ENCODE peak calls at places on chromosomes 7 and 10, in seven cellular contexts. One of them, this sample, is unnamed.

GRCh38 chr7:22574756-22575517 is 74.9 kb upstream of the STEAP1B start:
- DNase-seq in heart right ventricle: no peak
- DNase-seq in brain microvascular endothelial cell: no peak
- DNase-seq in HCT116: no peak
- DNase-seq in Panc1: no peak
- DNase-seq in CD4-positive, alpha-beta T cell: no peak
- DNase-seq in astrocyte of the spinal cord: no peak
- DNase-seq in this sample: no peak

GRCh38 chr7:152678133-152678645 is 2.2 kb upstream of the XRCC2 start:
- DNase-seq in heart right ventricle: no peak
- DNase-seq in brain microvascular endothelial cell: no peak
- DNase-seq in HCT116: no peak
- DNase-seq in Panc1: no peak
- DNase-seq in CD4-positive, alpha-beta T cell: no peak
- DNase-seq in astrocyte of the spinal cord: no peak
- DNase-seq in this sample: no peak

GRCh38 chr7:40316176-40316575 is 181.4 kb downstream of the SUGCT start:
- DNase-seq in heart right ventricle: no peak
- DNase-seq in brain microvascular endothelial cell: no peak
- DNase-seq in HCT116: no peak
- DNase-seq in Panc1: no peak
- DNase-seq in CD4-positive, alpha-beta T cell: no peak
- DNase-seq in astrocyte of the spinal cord: no peak
- DNase-seq in this sample: no peak

GRCh38 chr7:93997868-93998267 is 6.3 kb downstream of the BET1 start:
- DNase-seq in heart right ventricle: no peak
- DNase-seq in brain microvascular endothelial cell: no peak
- DNase-seq in HCT116: no peak
- DNase-seq in Panc1: no peak
- DNase-seq in CD4-positive, alpha-beta T cell: no peak
- DNase-seq in astrocyte of the spinal cord: no peak
- DNase-seq in this sample: no peak

GRCh38 chr7:35596061-35596460 is 98.9 kb downstream of the HERPUD2 start:
- DNase-seq in heart right ventricle: peak; percentile 17
- DNase-seq in brain microvascular endothelial cell: peak; percentile 48
- DNase-seq in HCT116: no peak
- DNase-seq in Panc1: no peak
- DNase-seq in CD4-positive, alpha-beta T cell: no peak
- DNase-seq in astrocyte of the spinal cord: peak; percentile 70
- DNase-seq in this sample: no peak

GRCh38 chr7:8532116-8532515 is 98.7 kb downstream of the NXPH1 start:
- DNase-seq in heart right ventricle: no peak
- DNase-seq in brain microvascular endothelial cell: no peak
- DNase-seq in HCT116: no peak
- DNase-seq in Panc1: no peak
- DNase-seq in CD4-positive, alpha-beta T cell: no peak
- DNase-seq in astrocyte of the spinal cord: no peak
- DNase-seq in this sample: no peak

GRCh38 chr10:30820282-30820991 is 190.9 kb upstream of the LYZL2 start:
- DNase-seq in heart right ventricle: no peak
- DNase-seq in brain microvascular endothelial cell: peak; percentile 86
- DNase-seq in HCT116: no peak
- DNase-seq in Panc1: no peak
- DNase-seq in CD4-positive, alpha-beta T cell: no peak
- DNase-seq in astrocyte of the spinal cord: peak; percentile 90
- DNase-seq in this sample: no peak

GRCh38 chr7:38728145-38728544 is 97.0 kb upstream of the AMPH start:
- DNase-seq in heart right ventricle: no peak
- DNase-seq in brain microvascular endothelial cell: peak; percentile 14
- DNase-seq in HCT116: no peak
- DNase-seq in Panc1: no peak
- DNase-seq in CD4-positive, alpha-beta T cell: no peak
- DNase-seq in astrocyte of the spinal cord: peak; percentile 43
- DNase-seq in this sample: no peak

GRCh38 chr10:94496010-94496409 is 49.6 kb upstream of the HELLS start:
- DNase-seq in heart right ventricle: no peak
- DNase-seq in brain microvascular endothelial cell: peak; percentile 40
- DNase-seq in HCT116: no peak
- DNase-seq in Panc1: no peak
- DNase-seq in CD4-positive, alpha-beta T cell: no peak
- DNase-seq in astrocyte of the spinal cord: peak; percentile 30
- DNase-seq in this sample: no peak

GRCh38 chr10:11443468-11444147 is 167.8 kb downstream of the USP6NL start:
- DNase-seq in heart right ventricle: no peak
- DNase-seq in brain microvascular endothelial cell: no peak
- DNase-seq in HCT116: no peak
- DNase-seq in Panc1: no peak
- DNase-seq in CD4-positive, alpha-beta T cell: peak; percentile 15
- DNase-seq in astrocyte of the spinal cord: no peak
- DNase-seq in this sample: no peak

GRCh38 chr7:98286701-98287485 is 5.4 kb downstream of the BRI3 start:
- DNase-seq in heart right ventricle: no peak
- DNase-seq in brain microvascular endothelial cell: no peak
- DNase-seq in HCT116: no peak
- DNase-seq in Panc1: no peak
- DNase-seq in CD4-positive, alpha-beta T cell: no peak
- DNase-seq in astrocyte of the spinal cord: no peak
- DNase-seq in this sample: no peak

GRCh38 chr10:52318822-52319464 is 4.9 kb downstream of the DKK1 start:
- DNase-seq in heart right ventricle: no peak
- DNase-seq in brain microvascular endothelial cell: peak; percentile 82
- DNase-seq in HCT116: peak; percentile 93
- DNase-seq in Panc1: peak; percentile 92
- DNase-seq in CD4-positive, alpha-beta T cell: no peak
- DNase-seq in astrocyte of the spinal cord: peak; percentile 93
- DNase-seq in this sample: no peak

GRCh38 chr7:26365077-26365896 is 73.6 kb downstream of the SNX10 start:
- DNase-seq in heart right ventricle: peak; percentile 57
- DNase-seq in brain microvascular endothelial cell: peak; percentile 70
- DNase-seq in HCT116: peak; percentile 51
- DNase-seq in Panc1: peak; percentile 69
- DNase-seq in CD4-positive, alpha-beta T cell: peak; percentile 34
- DNase-seq in astrocyte of the spinal cord: peak; percentile 81
- DNase-seq in this sample: peak; percentile 80

GRCh38 chr7:38839846-38840245 is 69.1 kb downstream of the VPS41 start:
- DNase-seq in heart right ventricle: peak; percentile 48
- DNase-seq in brain microvascular endothelial cell: no peak
- DNase-seq in HCT116: no peak
- DNase-seq in Panc1: no peak
- DNase-seq in CD4-positive, alpha-beta T cell: no peak
- DNase-seq in astrocyte of the spinal cord: no peak
- DNase-seq in this sample: no peak

GRCh38 chr10:79219276-79219957 is 127.9 kb upstream of the PPIF start:
- DNase-seq in heart right ventricle: no peak
- DNase-seq in brain microvascular endothelial cell: no peak
- DNase-seq in HCT116: no peak
- DNase-seq in Panc1: no peak
- DNase-seq in CD4-positive, alpha-beta T cell: no peak
- DNase-seq in astrocyte of the spinal cord: no peak
- DNase-seq in this sample: no peak

GRCh38 chr10:68560201-68560915 is at the start of gene TET1:
- DNase-seq in heart right ventricle: peak; percentile 54
- DNase-seq in brain microvascular endothelial cell: peak; percentile 38
- DNase-seq in HCT116: peak; percentile 33
- DNase-seq in Panc1: no peak
- DNase-seq in CD4-positive, alpha-beta T cell: no peak
- DNase-seq in astrocyte of the spinal cord: no peak
- DNase-seq in this sample: peak; percentile 61

GRCh38 chr7:151459726-151460473 is 20.0 kb upstream of the CRYGN start:
- DNase-seq in heart right ventricle: peak; percentile 79
- DNase-seq in brain microvascular endothelial cell: peak; percentile 76
- DNase-seq in HCT116: peak; percentile 57
- DNase-seq in Panc1: peak; percentile 76
- DNase-seq in CD4-positive, alpha-beta T cell: no peak
- DNase-seq in astrocyte of the spinal cord: peak; percentile 88
- DNase-seq in this sample: no peak
- TF ChIP-seq CTCF in heart right ventricle: peak; percentile 54
- TF ChIP-seq CTCF in brain microvascular endothelial cell: peak; percentile 64
- TF ChIP-seq CTCF in HCT116: peak; percentile 21
- TF ChIP-seq CTCF in Panc1: no peak
- TF ChIP-seq CTCF in CD4-positive, alpha-beta T cell: no peak
- TF ChIP-seq CTCF in astrocyte of the spinal cord: peak; percentile 51
- TF ChIP-seq CTCF in this sample: no peak

GRCh38 chr7:134820295-134820694 is 40.9 kb downstream of the CALD1 start:
- DNase-seq in heart right ventricle: no peak
- DNase-seq in brain microvascular endothelial cell: no peak
- DNase-seq in HCT116: no peak
- DNase-seq in Panc1: no peak
- DNase-seq in CD4-positive, alpha-beta T cell: no peak
- DNase-seq in astrocyte of the spinal cord: no peak
- DNase-seq in this sample: no peak
- TF ChIP-seq CTCF in heart right ventricle: no peak
- TF ChIP-seq CTCF in brain microvascular endothelial cell: no peak
- TF ChIP-seq CTCF in HCT116: no peak
- TF ChIP-seq CTCF in Panc1: no peak
- TF ChIP-seq CTCF in CD4-positive, alpha-beta T cell: no peak
- TF ChIP-seq CTCF in astrocyte of the spinal cord: no peak
- TF ChIP-seq CTCF in this sample: no peak

GRCh38 chr7:103711413-103711812 is 265.4 kb upstream of the SLC26A5 start:
- DNase-seq in heart right ventricle: no peak
- DNase-seq in brain microvascular endothelial cell: no peak
- DNase-seq in HCT116: no peak
- DNase-seq in Panc1: no peak
- DNase-seq in CD4-positive, alpha-beta T cell: no peak
- DNase-seq in astrocyte of the spinal cord: no peak
- DNase-seq in this sample: no peak
- TF ChIP-seq CTCF in heart right ventricle: no peak
- TF ChIP-seq CTCF in brain microvascular endothelial cell: no peak
- TF ChIP-seq CTCF in HCT116: no peak
- TF ChIP-seq CTCF in Panc1: no peak
- TF ChIP-seq CTCF in CD4-positive, alpha-beta T cell: no peak
- TF ChIP-seq CTCF in astrocyte of the spinal cord: no peak
- TF ChIP-seq CTCF in this sample: no peak

GRCh38 chr7:149494738-149495368 is 2.8 kb downstream of the ZNF746 start:
- DNase-seq in heart right ventricle: no peak
- DNase-seq in brain microvascular endothelial cell: no peak
- DNase-seq in HCT116: no peak
- DNase-seq in Panc1: no peak
- DNase-seq in CD4-positive, alpha-beta T cell: no peak
- DNase-seq in astrocyte of the spinal cord: no peak
- DNase-seq in this sample: peak; percentile 91
- TF ChIP-seq CTCF in heart right ventricle: no peak
- TF ChIP-seq CTCF in brain microvascular endothelial cell: no peak
- TF ChIP-seq CTCF in HCT116: no peak
- TF ChIP-seq CTCF in Panc1: no peak
- TF ChIP-seq CTCF in CD4-positive, alpha-beta T cell: no peak
- TF ChIP-seq CTCF in astrocyte of the spinal cord: no peak
- TF ChIP-seq CTCF in this sample: no peak

GRCh38 chr10:97101166-97101940 is 84.4 kb downstream of the SLIT1 start:
- DNase-seq in heart right ventricle: no peak
- DNase-seq in brain microvascular endothelial cell: no peak
- DNase-seq in HCT116: no peak
- DNase-seq in Panc1: no peak
- DNase-seq in CD4-positive, alpha-beta T cell: no peak
- DNase-seq in astrocyte of the spinal cord: no peak
- DNase-seq in this sample: no peak
- TF ChIP-seq CTCF in heart right ventricle: no peak
- TF ChIP-seq CTCF in brain microvascular endothelial cell: peak; percentile 25
- TF ChIP-seq CTCF in HCT116: no peak
- TF ChIP-seq CTCF in Panc1: no peak
- TF ChIP-seq CTCF in CD4-positive, alpha-beta T cell: no peak
- TF ChIP-seq CTCF in astrocyte of the spinal cord: no peak
- TF ChIP-seq CTCF in this sample: no peak